ENCODE peak calls at places on chromosomes 12 and 14, in five cellular contexts. A, Y, G, D and E are unnamed samples.

GRCh38 chr14:23931705-23932314 is 21.8 kb upstream of the DHRS4 start:
- DNase-seq in A (no peak), Y (no peak), G (no peak), D (no peak), E (no peak)

GRCh38 chr12:132396657-132397056 is 67.3 kb upstream of the GALNT9 start:
- DNase-seq in A (no peak), Y (no peak), G (no peak), D (peak; percentile 12), E (no peak)

GRCh38 chr12:43882578-43883178 is 46.8 kb downstream of the TMEM117 start:
- DNase-seq in A (peak; percentile 25), Y (peak; percentile 79), G (peak; percentile 46), D (no peak), E (no peak)

GRCh38 chr12:113065126-113066007 is 8.8 kb downstream of the DTX1 start:
- DNase-seq in A (no peak), Y (peak; percentile 85), G (no peak), D (no peak), E (no peak)

GRCh38 chr14:105883066-105884005 is 357.0 kb downstream of the TMEM121 start:
- DNase-seq in A (no peak), Y (no peak), G (no peak), D (peak; percentile 16), E (no peak)

GRCh38 chr12:8948711-8949524 is 527 bp downstream of the M6PR start:
- DNase-seq in A (peak; percentile 27), Y (peak; percentile 33), G (peak; percentile 27), D (no peak), E (no peak)

GRCh38 chr12:75974323-75975273 is 57.0 kb downstream of the PHLDA1 start:
- DNase-seq in A (no peak), Y (no peak), G (no peak), D (no peak), E (no peak)

GRCh38 chr14:61438860-61439765 is 117.7 kb downstream of the PRKCH start:
- DNase-seq in A (peak; percentile 53), Y (peak; percentile 76), G (no peak), D (peak; percentile 69), E (peak; percentile 70)

GRCh38 chr12:58306266-58306995 is 365.1 kb downstream of the ATP23 start:
- DNase-seq in A (no peak), Y (no peak), G (no peak), D (no peak), E (no peak)

GRCh38 chr14:36208690-36209278 is 32.3 kb upstream of the PTCSC3 start:
- DNase-seq in A (peak; percentile 28), Y (no peak), G (no peak), D (no peak), E (no peak)

GRCh38 chr12:128980623-128981022 is 127.3 kb downstream of the GLT1D1 start:
- DNase-seq in A (no peak), Y (no peak), G (no peak), D (no peak), E (no peak)

GRCh38 chr14:30621954-30622830 is at the start of gene SCFD1:
- DNase-seq in A (peak; percentile 97), Y (peak; percentile 98), G (peak; percentile 79), D (peak; percentile 93), E (peak; percentile 92)

GRCh38 chr12:47024463-47024862 is 55.0 kb upstream of the PCED1B start:
- DNase-seq in A (no peak), Y (no peak), G (no peak), D (no peak), E (no peak)

GRCh38 chr12:132572801-132573760 is 37.3 kb downstream of the LRCOL1 start:
- DNase-seq in A (no peak), Y (no peak), G (no peak), D (no peak), E (no peak)

GRCh38 chr12:108099085-108099484 is 30.0 kb upstream of the WSCD2 start:
- DNase-seq in A (no peak), Y (peak; percentile 38), G (no peak), D (no peak), E (no peak)

GRCh38 chr14:74531467-74531866 is 37.9 kb downstream of the ISCA2 start:
- DNase-seq in A (peak; percentile 45), Y (peak; percentile 78), G (no peak), D (no peak), E (no peak)

GRCh38 chr14:72907886-72908285 is 14.0 kb upstream of the DPF3 start:
- DNase-seq in A (no peak), Y (no peak), G (no peak), D (no peak), E (no peak)

GRCh38 chr14:95496690-95497241 is 19.7 kb downstream of the SYNE3 start:
- DNase-seq in A (peak; percentile 43), Y (no peak), G (no peak), D (peak; percentile 31), E (no peak)

GRCh38 chr12:89421093-89421835 is 69.0 kb upstream of the DUSP6 start:
- DNase-seq in A (no peak), Y (peak; percentile 27), G (no peak), D (no peak), E (no peak)

GRCh38 chr14:62244221-62244620 is 482.0 kb downstream of the SNAPC1 start:
- DNase-seq in A (no peak), Y (no peak), G (no peak), D (no peak), E (no peak)

GRCh38 chr14:56587701-56588100 is 8.1 kb downstream of the TMEM260 start:
- DNase-seq in A (no peak), Y (no peak), G (no peak), D (no peak), E (no peak)

GRCh38 chr12:24948816-24949722 is at the start of gene BCAT1:
- DNase-seq in A (peak; percentile 44), Y (peak; percentile 89), G (peak; percentile 30), D (peak; percentile 74), E (peak; percentile 84)

GRCh38 chr12:1766110-1766509 is 54.3 kb upstream of the LRTM2 start:
- DNase-seq in A (no peak), Y (no peak), G (no peak), D (no peak), E (no peak)

GRCh38 chr14:24927809-24928208 is 122.1 kb downstream of the STXBP6 start:
- DNase-seq in A (no peak), Y (no peak), G (no peak), D (no peak), E (no peak)

GRCh38 chr12:124699878-124700277 is 132.5 kb upstream of the NCOR2 start:
- DNase-seq in A (no peak), Y (no peak), G (no peak), D (no peak), E (no peak)

GRCh38 chr12:131902332-131903241 is 8.2 kb downstream of the ULK1 start:
- DNase-seq in A (no peak), Y (no peak), G (no peak), D (no peak), E (no peak)

GRCh38 chr14:64706552-64707193 is 2.4 kb downstream of the PLEKHG3 start:
- DNase-seq in A (no peak), Y (peak; percentile 65), G (no peak), D (peak; percentile 17), E (no peak)

GRCh38 chr14:103537175-103537990 is 8.4 kb downstream of the TRMT61A start:
- DNase-seq in A (no peak), Y (no peak), G (no peak), D (no peak), E (no peak)
- H3K4me1 ChIP-seq in A (peaks cover 26% of the 10 kb centered on the region), Y (peaks cover 7% of the 10 kb centered on the region), G (no peaks in the 10 kb centered on the region), D (peaks cover 68% of the 10 kb centered on the region), E (no peaks in the 10 kb centered on the region)

GRCh38 chr12:54330442-54330841 is 5.5 kb downstream of the COPZ1 start:
- DNase-seq in A (no peak), Y (no peak), G (no peak), D (no peak), E (no peak)
- H3K27ac ChIP-seq in A (no peak overlapping the region), Y (no peak overlapping the region), G (no peak overlapping the region), D (no peak overlapping the region), E (no peak overlapping the region)

DNA sequence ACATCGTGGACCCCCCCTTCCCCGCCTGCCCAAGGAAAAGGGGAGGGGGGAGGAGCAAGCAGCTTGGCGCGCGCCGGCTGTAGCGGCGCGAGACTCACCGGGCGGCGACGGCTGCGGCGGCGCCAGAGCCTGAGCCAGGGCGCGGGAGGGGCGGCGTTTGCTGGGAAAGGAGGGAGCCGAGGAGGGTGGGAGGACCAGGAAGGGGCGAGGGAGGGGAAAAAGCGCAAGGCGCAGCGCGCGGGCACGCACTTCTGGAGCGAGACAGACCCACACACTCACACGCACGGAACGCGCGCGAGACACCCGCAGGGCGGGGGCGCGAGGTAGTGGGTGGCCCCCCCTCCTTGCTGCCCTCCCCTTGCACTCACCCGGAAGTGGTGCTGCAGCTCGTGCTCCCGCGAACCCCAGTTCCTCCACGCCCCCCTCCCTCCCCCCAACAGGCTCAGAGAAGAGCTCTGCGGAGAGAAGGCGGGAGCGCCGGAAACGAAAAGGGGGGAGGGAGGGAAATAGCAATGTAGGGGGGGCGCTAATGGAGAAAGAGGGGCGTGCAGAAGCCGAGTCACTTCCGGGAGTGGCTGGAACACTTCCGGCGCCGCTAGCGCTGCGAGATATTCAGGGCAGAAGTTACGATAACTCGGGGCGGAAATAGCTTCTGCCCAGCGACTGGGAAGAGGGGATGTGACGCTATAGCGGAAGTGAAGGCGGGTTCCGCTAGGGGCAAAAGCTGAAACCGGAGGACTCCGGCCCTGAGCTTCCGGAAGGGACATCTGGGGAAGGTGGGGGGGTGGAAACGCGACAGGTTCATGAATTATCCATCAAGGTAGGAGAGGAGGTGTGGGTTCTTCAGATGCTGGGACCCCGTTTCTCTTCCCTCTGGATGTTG is at the start of gene ZNF384:
- DNase-seq in A (peak; percentile 98), Y (peak; percentile 98), G (peak; percentile 100), D (peak; percentile 98), E (peak; percentile 98)
- H3K4me1 ChIP-seq in A (peaks cover 8% of the 10 kb centered on the region), Y (peaks cover 18% of the 10 kb centered on the region), G (peaks cover 18% of the 10 kb centered on the region), D (peaks cover 9% of the 10 kb centered on the region), E (peaks cover 40% of the 10 kb centered on the region)

DNA sequence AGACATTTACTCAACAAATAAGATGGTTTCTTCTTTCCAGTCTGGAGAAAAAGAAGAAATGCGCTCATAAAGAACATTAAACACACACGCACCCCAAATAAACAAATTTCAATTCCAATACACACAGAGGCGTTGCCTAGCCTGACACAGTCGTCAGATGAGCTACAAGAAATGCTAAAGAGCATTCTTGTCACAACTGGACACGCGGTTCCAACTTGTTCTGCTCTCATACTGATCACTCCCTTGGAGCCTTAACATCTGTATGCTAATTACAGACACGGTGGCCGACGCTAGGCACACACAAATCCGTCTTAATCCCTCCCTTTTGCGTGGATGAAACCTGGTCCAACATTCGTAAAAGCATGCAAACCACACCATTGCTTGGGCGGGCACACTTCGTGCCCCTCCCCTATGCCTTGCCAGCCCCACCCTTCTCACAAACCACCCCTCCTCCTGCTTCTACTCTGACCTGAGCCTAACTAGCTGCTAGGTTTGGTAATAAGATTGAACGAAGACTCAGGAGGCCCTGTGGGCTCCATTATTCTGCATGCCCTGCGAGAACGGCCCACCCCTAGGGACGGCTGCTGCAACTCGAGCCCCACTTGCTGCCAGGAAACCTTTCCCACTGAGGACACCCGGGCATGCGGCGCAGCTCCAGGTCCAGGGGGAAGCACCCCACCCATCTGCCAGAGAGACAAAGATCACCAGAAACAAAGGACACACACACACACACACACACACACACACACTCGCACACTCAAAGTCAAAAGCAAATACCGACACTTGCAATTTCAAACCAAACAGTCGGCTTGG is 1.2 kb downstream of the KCNK10 start:
- DNase-seq in A (no peak), Y (peak; percentile 21), G (no peak), D (no peak), E (no peak)
- H3K27ac ChIP-seq in A (no peak overlapping the region), Y (no peak overlapping the region), G (no peak overlapping the region), D (no peak overlapping the region), E (no peak overlapping the region)